ENCODE peak calls at places on chromosomes 13 and 19, in four cellular contexts. J, B, K and Y are unnamed samples.
A peak's percentile ranks its signal among the peaks of the same experiment; 100 is the strongest.

GRCh38 chr13:87907202-87907601 is 236.0 kb downstream of the SLITRK5 start:
- DNase-seq in J (no peak), K (no peak), B (no peak), Y (no peak)

GRCh38 chr13:87671031-87671823 is at the start of gene SLITRK5:
- DNase-seq in J (peak; percentile 86), B (peak; percentile 53), K (peak; percentile 79), Y (no peak)

GRCh38 chr13:110456550-110456949 is 105.0 kb downstream of the RAB20 start:
- DNase-seq in J (no peak), B (no peak), K (no peak), Y (no peak)

GRCh38 chr13:91368676-91369425 is 21.4 kb downstream of the MIR17HG start:
- DNase-seq in K (no peak), J (no peak), B (no peak), Y (no peak)

GRCh38 chr19:13150919-13151604 is 851 bp downstream of the IER2 start:
- DNase-seq in J (no peak), B (no peak), K (peak; percentile 20), Y (no peak)

GRCh38 chr19:39317476-39317875 is 3.2 kb downstream of the LRFN1 start:
- DNase-seq in B (no peak), K (no peak), J (no peak), Y (no peak)

GRCh38 chr19:6057651-6058365 is 52.5 kb downstream of the RFX2 start:
- DNase-seq in K (no peak), J (no peak), B (no peak), Y (no peak)

GRCh38 chr19:48844472-48844871 is 8.2 kb upstream of the HSD17B14 start:
- DNase-seq in K (no peak), J (peak; percentile 94), B (no peak), Y (no peak)

GRCh38 chr13:25292301-25292700 is 5.0 kb upstream of the MTMR6 start:
- DNase-seq in K (no peak), B (no peak), J (peak; percentile 48), Y (no peak)

GRCh38 chr19:4183967-4184717 is 1.7 kb downstream of the ANKRD24 start:
- DNase-seq in B (no peak), J (no peak), K (no peak), Y (no peak)

GRCh38 chr13:112966776-112967175 is 2.2 kb upstream of the MCF2L start:
- DNase-seq in K (no peak), B (no peak), J (no peak), Y (no peak)

GRCh38 chr13:64688893-64689677 is 2541.1 kb downstream of the PCDH9 start:
- DNase-seq in B (no peak), K (no peak), J (no peak), Y (no peak)

GRCh38 chr19:14072535-14073231 is at the start of gene MISP3:
- DNase-seq in K (no peak), B (peak; percentile 23), J (no peak), Y (no peak)

GRCh38 chr19:12796146-12797071 is 5.1 kb downstream of the JUNB start:
- DNase-seq in B (peak; percentile 63), K (peak; percentile 88), J (peak; percentile 94), Y (no peak)

GRCh38 chr19:24078688-24079087 is 8.3 kb upstream of the ZNF254 start:
- DNase-seq in J (no peak), K (no peak), B (no peak), Y (no peak)